ENCODE peak calls at places on chromosomes 4 and X, in six cellular contexts. R is ovary, I is H1, G is GM12878, T is lower leg skin, A is right lobe of liver. E is an unnamed sample.

GRCh38 chrX:44054863-44055601 is 81.8 kb upstream of the NDP start:
- DNase-seq in T (no peak), R (no peak), G (no peak), A (no peak), I (no peak), E (no peak)

GRCh38 chr4:3706111-3706511 is 60.1 kb upstream of the ADRA2C start:
- DNase-seq in R (no peak), A (no peak), I (no peak), G (no peak), T (no peak), E (no peak)

GRCh38 chr4:58247792-58248191 is 1137.6 kb upstream of the IGFBP7 start:
- DNase-seq in G (no peak), R (no peak), I (no peak), A (no peak), T (no peak), E (no peak)

GRCh38 chr4:152079543-152080293 is 318.9 kb upstream of the GATB start:
- DNase-seq in I (no peak), T (no peak), R (no peak), A (no peak), G (no peak), E (no peak)

GRCh38 chrX:48911407-48912182 is at the start of gene SLC35A2:
- DNase-seq in T (peak), A (peak), G (no peak), I (no peak), R (peak), E (peak)

GRCh38 chrX:74490249-74490648 is 69.0 kb downstream of the SLC16A2 start:
- DNase-seq in R (no peak), I (no peak), T (no peak), G (no peak), A (no peak), E (no peak)

GRCh38 chrX:45497290-45497689 is 296.6 kb upstream of the DIPK2B start:
- DNase-seq in G (no peak), I (no peak), A (no peak), T (no peak), R (no peak), E (no peak)

GRCh38 chr4:109041463-109041862 is 261.0 kb downstream of the COL25A1 start:
- DNase-seq in G (no peak), R (no peak), I (no peak), T (no peak), A (no peak), E (no peak)

GRCh38 chr4:181958435-181958834 is 284.8 kb upstream of the TENM3 start:
- DNase-seq in A (no peak), I (no peak), T (no peak), R (no peak), G (no peak), E (no peak)

GRCh38 chr4:47668810-47669408 is 169.0 kb downstream of the CORIN start:
- DNase-seq in I (no peak), G (no peak), A (no peak), T (no peak), R (no peak), E (peak)

GRCh38 chr4:36198068-36198808 is 46.1 kb downstream of the ARAP2 start:
- DNase-seq in T (no peak), I (no peak), A (no peak), R (no peak), G (no peak), E (no peak)

GRCh38 chr4:7400671-7401298 is 33.9 kb downstream of the PSAPL1 start:
- DNase-seq in A (no peak), T (no peak), R (no peak), G (no peak), I (no peak), E (no peak)

GRCh38 chr4:74755486-74755885 is 38.8 kb downstream of the BTC start:
- DNase-seq in A (no peak), G (no peak), T (no peak), I (no peak), R (no peak), E (no peak)

GRCh38 chr4:146790515-146790914 is 151.8 kb downstream of the POU4F2 start:
- DNase-seq in A (no peak), T (no peak), I (no peak), G (no peak), R (no peak), E (no peak)

GRCh38 chrX:67544871-67545771 is 1.3 kb downstream of the AR start:
- DNase-seq in A (peak), R (peak), I (no peak), G (no peak), T (no peak), E (peak)

GRCh38 chrX:24858004-24858746 is 157.6 kb downstream of the ARX start:
- DNase-seq in R (no peak), G (no peak), T (no peak), I (no peak), A (no peak), E (no peak)

GRCh38 chr4:78747328-78747946 is 28.7 kb upstream of the BMP2K start:
- DNase-seq in G (no peak), T (no peak), I (no peak), R (no peak), A (no peak), E (no peak)

GRCh38 chrX:13101439-13102139 is 57.2 kb upstream of the FAM9C start:
- DNase-seq in I (no peak), A (peak), R (peak), T (peak), G (no peak), E (peak)
- TF ChIP-seq POLR2A in I (no peak), A (no peak), R (no peak), T (no peak), G (no peak), E (no peak)

GRCh38 chrX:153927936-153928760 is 2.1 kb upstream of the ARHGAP4 start:
- DNase-seq in T (peak), R (peak), A (peak), I (peak), G (peak), E (peak)
- TF ChIP-seq POLR2A in T (no peak), R (peak), A (peak), I (no peak), G (peak), E (peak)

GRCh38 chrX:107677501-107677901 is 49.2 kb downstream of the PRPS1 start:
- DNase-seq in A (no peak), I (no peak), R (no peak), G (no peak), T (no peak), E (no peak)

GRCh38 chrX:107676559-107677378 is 48.5 kb downstream of the PRPS1 start:
- DNase-seq in R (peak), A (peak), T (peak), I (no peak), G (no peak), E (peak)

GRCh38 chrX:107677909-107678308 is 49.6 kb downstream of the PRPS1 start:
- DNase-seq in G (no peak), R (no peak), I (no peak), A (no peak), T (no peak), E (no peak)

GRCh38 chrX:107675823-107676555 is 47.7 kb downstream of the PRPS1 start:
- DNase-seq in R (no peak), G (no peak), A (no peak), I (no peak), T (no peak), E (peak)

DNA sequence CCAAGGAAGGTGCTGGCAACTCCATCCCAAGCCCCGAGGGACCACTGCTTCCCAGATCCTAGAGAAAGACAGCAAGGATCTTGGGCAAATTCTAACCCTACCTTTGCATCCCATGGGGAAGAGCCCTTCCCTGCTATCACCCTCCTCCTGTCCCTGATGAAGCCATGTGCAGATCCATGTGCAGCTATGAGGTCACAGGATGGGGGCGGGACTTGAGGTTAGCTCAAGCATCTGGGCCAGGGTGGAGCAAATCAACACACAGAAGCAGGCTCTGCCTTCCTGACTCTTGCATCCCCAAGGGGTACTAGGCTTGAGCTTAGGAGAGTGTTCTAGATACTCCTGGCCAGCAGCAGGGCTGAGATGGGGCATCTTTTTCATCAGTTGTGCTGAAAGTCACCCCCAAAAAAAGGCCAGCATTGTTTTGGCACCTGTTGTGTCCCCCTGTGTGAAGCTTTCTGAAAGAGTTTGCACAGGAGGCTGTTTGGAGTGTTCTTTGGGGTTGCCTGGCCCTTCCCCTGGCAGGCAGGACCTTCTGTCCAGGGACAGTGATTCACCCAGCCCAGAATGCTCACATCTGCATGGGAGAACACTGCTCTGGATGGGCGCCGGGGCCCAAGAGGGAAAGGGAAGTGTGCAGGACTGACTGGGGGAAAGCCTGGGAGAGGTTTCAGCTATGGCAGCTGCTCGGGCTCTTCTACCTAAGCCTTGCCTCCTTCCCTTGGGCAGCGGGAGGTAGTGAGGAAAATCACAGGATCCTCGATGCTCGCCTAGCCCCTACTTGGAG is 50.8 kb downstream of the PRPS1 start:
- DNase-seq in G (no peak), R (peak), I (no peak), T (peak), A (no peak), E (peak)
- TF ChIP-seq POLR2A in G (no peak), R (no peak), I (no peak), T (no peak), A (no peak), E (peak)

DNA sequence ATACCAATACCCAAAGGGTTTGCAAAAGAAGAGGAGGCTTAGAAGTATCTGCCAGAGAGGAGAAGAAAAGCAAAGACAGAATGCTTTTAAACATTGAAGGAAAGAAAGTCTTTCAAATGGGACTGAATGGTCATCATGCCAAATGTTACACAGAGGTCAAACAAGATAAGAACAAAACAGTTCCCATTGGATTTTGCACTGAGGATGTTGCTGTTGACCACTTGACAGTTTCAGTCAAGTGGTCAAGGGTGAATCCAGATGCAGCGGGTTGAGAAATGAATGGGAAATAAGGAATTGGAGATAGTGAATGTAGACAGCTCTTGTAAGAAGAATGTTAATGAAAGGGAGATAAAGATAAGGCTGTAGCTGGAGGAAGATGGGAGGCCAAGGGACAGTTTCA is 64.8 kb upstream of the FGG start:
- DNase-seq in G (no peak), A (no peak), T (no peak), I (no peak), R (no peak), E (no peak)
- TF ChIP-seq POLR2A in G (no peak), A (no peak), T (no peak), I (no peak), R (no peak), E (no peak)

GRCh38 chrX:153926863-153927685 is 1.0 kb upstream of the ARHGAP4 start:
- DNase-seq in G (peak), R (no peak), I (no peak), A (peak), T (no peak), E (peak)
- TF ChIP-seq POLR2A in G (peak), R (no peak), I (no peak), A (no peak), T (no peak), E (no peak)

DNA sequence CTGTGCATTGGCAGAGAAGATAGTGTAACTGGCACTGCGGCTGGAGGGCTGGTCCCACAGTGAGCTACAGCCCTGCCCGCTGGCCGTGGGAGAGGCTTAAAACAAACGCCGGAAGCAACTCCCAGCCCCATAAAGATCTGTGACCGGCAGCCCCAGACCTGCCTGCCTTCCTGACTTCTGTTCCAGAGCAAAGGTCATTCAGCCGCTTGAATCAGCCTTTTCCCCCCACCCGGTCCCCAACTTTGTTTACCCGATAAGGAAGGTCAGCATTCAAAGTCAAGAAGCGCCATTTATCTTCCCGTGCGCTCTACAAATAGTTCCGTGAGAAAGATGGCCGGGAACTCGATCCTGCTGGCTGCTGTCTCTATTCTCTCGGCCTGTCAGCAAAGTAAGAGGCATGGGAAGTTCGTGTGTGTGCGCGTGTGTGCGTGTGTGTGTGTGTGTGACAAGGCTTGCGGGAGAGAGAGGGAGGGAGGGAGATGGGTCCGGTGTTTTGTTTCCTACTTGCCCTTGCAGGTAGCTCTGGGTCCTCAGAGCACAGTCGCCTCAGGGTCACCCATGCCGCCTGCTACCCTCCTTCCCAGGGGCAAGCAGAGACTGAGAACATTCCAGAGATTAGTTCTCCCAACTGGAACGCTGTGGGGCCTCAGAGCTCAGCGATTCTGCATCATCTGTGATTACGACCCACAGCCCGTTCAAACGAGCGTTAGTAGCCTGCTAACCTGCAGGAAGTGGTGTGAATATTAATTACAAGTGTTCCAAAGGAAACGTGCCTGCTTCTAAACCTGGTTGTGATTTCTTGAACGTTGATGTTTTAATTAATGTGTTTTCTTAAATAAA is at the start of gene MGST2:
- DNase-seq in A (peak), T (peak), G (no peak), I (no peak), R (peak), E (peak)
- TF ChIP-seq POLR2A in A (peak), T (no peak), G (peak), I (peak), R (peak), E (peak)

GRCh38 chr4:1712216-1713002 is at the start of gene SLBP:
- DNase-seq in T (peak), A (peak), I (peak), G (peak), R (peak), E (peak)
- TF ChIP-seq POLR2A in T (no peak), A (peak), I (no peak), G (no peak), R (peak), E (peak)

GRCh38 chr4:139555073-139555704 is 830 bp downstream of the SETD7 start:
- DNase-seq in A (peak), I (no peak), T (peak), G (no peak), R (peak), E (peak)
- TF ChIP-seq POLR2A in A (peak), I (no peak), T (no peak), G (peak), R (peak), E (no peak)

E was measured in erythroblast.